ENCODE peak calls at places on chromosomes 7 and 10, in five cellular contexts. P is germinal center, Z is T-helper 9 cell, V is T-helper 2 cell, E is foreskin keratinocyte. W is an unnamed sample.

GRCh38 chr7:133727476-133728214 is 399.5 kb upstream of the LRGUK start:
- DNase-seq in E (no peak), Z (no peak), V (no peak), P (no peak), W (no peak)

GRCh38 chr10:116741391-116742351 is 695 bp downstream of the HSPA12A start:
- DNase-seq in E (no peak), P (no peak), V (no peak), Z (no peak), W (no peak)

GRCh38 chr7:76196786-76197185 is 4.9 kb upstream of the SRRM3 start:
- DNase-seq in Z (no peak), P (no peak), E (no peak), V (no peak), W (no peak)

GRCh38 chr7:75905785-75906604 is 9.0 kb upstream of the POR start:
- DNase-seq in Z (no peak), P (no peak), E (peak), V (no peak), W (no peak)

GRCh38 chr10:29749150-29749549 is 114.4 kb upstream of the SVIL start:
- DNase-seq in E (no peak), P (no peak), V (no peak), Z (no peak), W (no peak)

GRCh38 chr7:95646350-95646749 is 50.0 kb upstream of the PDK4 start:
- DNase-seq in Z (no peak), V (no peak), E (no peak), P (no peak), W (no peak)

GRCh38 chr10:1401056-1401965 is 336.0 kb downstream of the ADARB2 start:
- DNase-seq in E (no peak), P (no peak), Z (no peak), V (no peak), W (no peak)

GRCh38 chr7:7870590-7870989 is 98.0 kb upstream of the GLCCI1 start:
- DNase-seq in Z (no peak), E (no peak), V (no peak), P (no peak), W (no peak)

GRCh38 chr10:78575400-78575799 is 493.4 kb upstream of the ZMIZ1 start:
- DNase-seq in P (no peak), V (no peak), E (no peak), Z (no peak), W (no peak)

GRCh38 chr7:27066148-27066547 is 29.7 kb downstream of the HOXA1 start:
- DNase-seq in E (peak), P (no peak), Z (no peak), V (no peak), W (no peak)

GRCh38 chr10:101624526-101625102 is 36.5 kb downstream of the DPCD start:
- DNase-seq in P (no peak), E (no peak), V (no peak), Z (no peak), W (no peak)

GRCh38 chr7:71348751-71349415 is 216.9 kb downstream of the GALNT17 start:
- DNase-seq in E (peak), Z (no peak), P (no peak), V (no peak), W (no peak)

W was measured in stimulated activated naive CD4-positive, alpha-beta T cell treated with Interleukin-2 at 50 U/mL for 16 hours.